ENCODE peak calls at places on chromosomes 16 and 17, in ten cellular contexts. One of them, this sample, is unnamed.

GRCh38 chr16:72598696-72599095 is 426.7 kb upstream of the PMFBP1 start:
- DNase-seq in psoas muscle: no peak
- DNase-seq in OCI-LY7: no peak
- DNase-seq in CD4-positive, alpha-beta T cell: no peak
- DNase-seq in brain microvascular endothelial cell: no peak
- DNase-seq in heart right ventricle: no peak
- DNase-seq in PC-9: no peak
- DNase-seq in RWPE1: no peak
- DNase-seq in IMR-90: no peak
- DNase-seq in pancreas: no peak
- DNase-seq in this sample: no peak

GRCh38 chr16:17037499-17037898 is 433.3 kb downstream of the XYLT1 start:
- DNase-seq in heart right ventricle: no peak
- DNase-seq in psoas muscle: no peak
- DNase-seq in pancreas: no peak
- DNase-seq in IMR-90: no peak
- DNase-seq in RWPE1: no peak
- DNase-seq in CD4-positive, alpha-beta T cell: no peak
- DNase-seq in PC-9: no peak
- DNase-seq in OCI-LY7: no peak
- DNase-seq in brain microvascular endothelial cell: no peak
- DNase-seq in this sample: no peak

GRCh38 chr16:69482410-69482951 is 58.1 kb downstream of the CYB5B start:
- DNase-seq in CD4-positive, alpha-beta T cell: no peak
- DNase-seq in IMR-90: peak
- DNase-seq in heart right ventricle: peak
- DNase-seq in pancreas: peak
- DNase-seq in psoas muscle: peak
- DNase-seq in OCI-LY7: no peak
- DNase-seq in PC-9: no peak
- DNase-seq in RWPE1: no peak
- DNase-seq in brain microvascular endothelial cell: peak
- DNase-seq in this sample: no peak

GRCh38 chr16:69563605-69564580 is 1.9 kb upstream of the NFAT5 start:
- DNase-seq in IMR-90: peak
- DNase-seq in heart right ventricle: no peak
- DNase-seq in RWPE1: peak
- DNase-seq in psoas muscle: no peak
- DNase-seq in CD4-positive, alpha-beta T cell: no peak
- DNase-seq in pancreas: no peak
- DNase-seq in PC-9: peak
- DNase-seq in OCI-LY7: peak
- DNase-seq in brain microvascular endothelial cell: peak
- DNase-seq in this sample: no peak

GRCh38 chr17:58325289-58325726 is 3.3 kb downstream of the TSPOAP1 start:
- DNase-seq in OCI-LY7: peak
- DNase-seq in brain microvascular endothelial cell: no peak
- DNase-seq in CD4-positive, alpha-beta T cell: no peak
- DNase-seq in pancreas: no peak
- DNase-seq in IMR-90: no peak
- DNase-seq in PC-9: no peak
- DNase-seq in psoas muscle: no peak
- DNase-seq in heart right ventricle: no peak
- DNase-seq in RWPE1: no peak
- DNase-seq in this sample: peak

GRCh38 chr16:15529673-15530072 is 95.3 kb downstream of the BMERB1 start:
- DNase-seq in brain microvascular endothelial cell: no peak
- DNase-seq in heart right ventricle: no peak
- DNase-seq in RWPE1: no peak
- DNase-seq in IMR-90: no peak
- DNase-seq in pancreas: no peak
- DNase-seq in CD4-positive, alpha-beta T cell: no peak
- DNase-seq in PC-9: no peak
- DNase-seq in psoas muscle: no peak
- DNase-seq in OCI-LY7: no peak
- DNase-seq in this sample: no peak

GRCh38 chr16:54076006-54076504 is 210.5 kb downstream of the IRX3 start:
- DNase-seq in psoas muscle: no peak
- DNase-seq in IMR-90: no peak
- DNase-seq in brain microvascular endothelial cell: no peak
- DNase-seq in PC-9: no peak
- DNase-seq in heart right ventricle: no peak
- DNase-seq in pancreas: no peak
- DNase-seq in OCI-LY7: no peak
- DNase-seq in CD4-positive, alpha-beta T cell: no peak
- DNase-seq in RWPE1: no peak
- DNase-seq in this sample: no peak

GRCh38 chr17:15112881-15113617 is 152.1 kb downstream of the PMP22 start:
- DNase-seq in brain microvascular endothelial cell: no peak
- DNase-seq in RWPE1: no peak
- DNase-seq in IMR-90: peak
- DNase-seq in heart right ventricle: no peak
- DNase-seq in OCI-LY7: no peak
- DNase-seq in psoas muscle: no peak
- DNase-seq in pancreas: no peak
- DNase-seq in PC-9: no peak
- DNase-seq in CD4-positive, alpha-beta T cell: no peak
- DNase-seq in this sample: no peak

GRCh38 chr16:80899804-80900592 is 95.6 kb upstream of the CDYL2 start:
- DNase-seq in psoas muscle: peak
- DNase-seq in RWPE1: no peak
- DNase-seq in pancreas: peak
- DNase-seq in OCI-LY7: no peak
- DNase-seq in heart right ventricle: peak
- DNase-seq in IMR-90: peak
- DNase-seq in PC-9: no peak
- DNase-seq in CD4-positive, alpha-beta T cell: no peak
- DNase-seq in brain microvascular endothelial cell: peak
- DNase-seq in this sample: no peak

GRCh38 chr16:88600539-88600896 is 30.3 kb downstream of the ZC3H18 start:
- DNase-seq in CD4-positive, alpha-beta T cell: no peak
- DNase-seq in brain microvascular endothelial cell: no peak
- DNase-seq in IMR-90: no peak
- DNase-seq in RWPE1: no peak
- DNase-seq in PC-9: no peak
- DNase-seq in pancreas: no peak
- DNase-seq in heart right ventricle: no peak
- DNase-seq in OCI-LY7: no peak
- DNase-seq in psoas muscle: no peak
- DNase-seq in this sample: no peak

GRCh38 chr16:1723450-1724147 is 17.6 kb downstream of the MAPK8IP3 start:
- DNase-seq in psoas muscle: no peak
- DNase-seq in brain microvascular endothelial cell: peak
- DNase-seq in PC-9: peak
- DNase-seq in CD4-positive, alpha-beta T cell: peak
- DNase-seq in heart right ventricle: no peak
- DNase-seq in IMR-90: peak
- DNase-seq in OCI-LY7: peak
- DNase-seq in RWPE1: no peak
- DNase-seq in pancreas: no peak
- DNase-seq in this sample: peak

GRCh38 chr17:751269-752001 is 629 bp downstream of the GEMIN4 start:
- DNase-seq in heart right ventricle: peak
- DNase-seq in PC-9: peak
- DNase-seq in psoas muscle: peak
- DNase-seq in RWPE1: peak
- DNase-seq in OCI-LY7: peak
- DNase-seq in brain microvascular endothelial cell: peak
- DNase-seq in CD4-positive, alpha-beta T cell: peak
- DNase-seq in pancreas: no peak
- DNase-seq in IMR-90: peak
- DNase-seq in this sample: no peak

GRCh38 chr16:82761236-82761635 is 134.5 kb downstream of the CDH13 start:
- DNase-seq in RWPE1: peak
- DNase-seq in heart right ventricle: peak
- DNase-seq in CD4-positive, alpha-beta T cell: no peak
- DNase-seq in IMR-90: peak
- DNase-seq in pancreas: peak
- DNase-seq in OCI-LY7: no peak
- DNase-seq in PC-9: no peak
- DNase-seq in brain microvascular endothelial cell: peak
- DNase-seq in psoas muscle: peak
- DNase-seq in this sample: no peak

GRCh38 chr17:35981246-35981645 is at the start of gene CCL16:
- DNase-seq in CD4-positive, alpha-beta T cell: no peak
- DNase-seq in pancreas: no peak
- DNase-seq in brain microvascular endothelial cell: no peak
- DNase-seq in IMR-90: no peak
- DNase-seq in RWPE1: no peak
- DNase-seq in OCI-LY7: no peak
- DNase-seq in heart right ventricle: no peak
- DNase-seq in psoas muscle: no peak
- DNase-seq in PC-9: no peak
- DNase-seq in this sample: no peak

GRCh38 chr16:31221357-31222160 is 4.6 kb upstream of the PYDC1 start:
- DNase-seq in PC-9: no peak
- DNase-seq in RWPE1: no peak
- DNase-seq in CD4-positive, alpha-beta T cell: no peak
- DNase-seq in brain microvascular endothelial cell: no peak
- DNase-seq in pancreas: no peak
- DNase-seq in heart right ventricle: no peak
- DNase-seq in psoas muscle: no peak
- DNase-seq in IMR-90: no peak
- DNase-seq in OCI-LY7: no peak
- DNase-seq in this sample: peak

GRCh38 chr16:46836521-46837292 is 5.7 kb upstream of the C16orf87 start:
- DNase-seq in pancreas: no peak
- DNase-seq in OCI-LY7: no peak
- DNase-seq in PC-9: no peak
- DNase-seq in CD4-positive, alpha-beta T cell: no peak
- DNase-seq in psoas muscle: no peak
- DNase-seq in IMR-90: no peak
- DNase-seq in brain microvascular endothelial cell: no peak
- DNase-seq in RWPE1: no peak
- DNase-seq in heart right ventricle: no peak
- DNase-seq in this sample: no peak
- H3K27ac ChIP-seq in pancreas: no peak
- H3K27ac ChIP-seq in OCI-LY7: no peak
- H3K27ac ChIP-seq in PC-9: no peak
- H3K27ac ChIP-seq in CD4-positive, alpha-beta T cell: no peak
- H3K27ac ChIP-seq in psoas muscle: no peak
- H3K27ac ChIP-seq in IMR-90: no peak
- H3K27ac ChIP-seq in brain microvascular endothelial cell: no peak
- H3K27ac ChIP-seq in RWPE1: no peak
- H3K27ac ChIP-seq in heart right ventricle: no peak
- H3K27ac ChIP-seq in this sample: no peak

GRCh38 chr17:77455878-77456234 is 315.1 kb downstream of the SEC14L1 start:
- DNase-seq in OCI-LY7: no peak
- DNase-seq in CD4-positive, alpha-beta T cell: no peak
- DNase-seq in psoas muscle: no peak
- DNase-seq in RWPE1: no peak
- DNase-seq in IMR-90: no peak
- DNase-seq in pancreas: no peak
- DNase-seq in brain microvascular endothelial cell: no peak
- DNase-seq in PC-9: no peak
- DNase-seq in heart right ventricle: no peak
- DNase-seq in this sample: no peak

GRCh38 chr17:77456271-77456950 is 315.6 kb downstream of the SEC14L1 start:
- DNase-seq in OCI-LY7: peak
- DNase-seq in CD4-positive, alpha-beta T cell: no peak
- DNase-seq in brain microvascular endothelial cell: no peak
- DNase-seq in PC-9: no peak
- DNase-seq in pancreas: no peak
- DNase-seq in psoas muscle: no peak
- DNase-seq in heart right ventricle: no peak
- DNase-seq in IMR-90: no peak
- DNase-seq in RWPE1: no peak
- DNase-seq in this sample: no peak

GRCh38 chr17:77455111-77455877 is 314.5 kb downstream of the SEC14L1 start:
- DNase-seq in CD4-positive, alpha-beta T cell: no peak
- DNase-seq in psoas muscle: no peak
- DNase-seq in PC-9: no peak
- DNase-seq in brain microvascular endothelial cell: peak
- DNase-seq in OCI-LY7: peak
- DNase-seq in RWPE1: no peak
- DNase-seq in heart right ventricle: no peak
- DNase-seq in pancreas: no peak
- DNase-seq in IMR-90: peak
- DNase-seq in this sample: no peak

GRCh38 chr17:77453613-77454559 is 313.1 kb downstream of the SEC14L1 start:
- DNase-seq in CD4-positive, alpha-beta T cell: no peak
- DNase-seq in IMR-90: no peak
- DNase-seq in brain microvascular endothelial cell: no peak
- DNase-seq in OCI-LY7: peak
- DNase-seq in pancreas: no peak
- DNase-seq in RWPE1: peak
- DNase-seq in PC-9: no peak
- DNase-seq in heart right ventricle: no peak
- DNase-seq in psoas muscle: no peak
- DNase-seq in this sample: no peak

GRCh38 chr17:77454560-77455095 is 313.9 kb downstream of the SEC14L1 start:
- DNase-seq in OCI-LY7: peak
- DNase-seq in IMR-90: no peak
- DNase-seq in heart right ventricle: no peak
- DNase-seq in brain microvascular endothelial cell: no peak
- DNase-seq in pancreas: no peak
- DNase-seq in psoas muscle: no peak
- DNase-seq in RWPE1: no peak
- DNase-seq in CD4-positive, alpha-beta T cell: no peak
- DNase-seq in PC-9: no peak
- DNase-seq in this sample: no peak
- H3K27ac ChIP-seq in OCI-LY7: peak
- H3K27ac ChIP-seq in IMR-90: no peak
- H3K27ac ChIP-seq in heart right ventricle: peak
- H3K27ac ChIP-seq in brain microvascular endothelial cell: peak
- H3K27ac ChIP-seq in pancreas: peak
- H3K27ac ChIP-seq in psoas muscle: peak
- H3K27ac ChIP-seq in RWPE1: peak
- H3K27ac ChIP-seq in CD4-positive, alpha-beta T cell: peak
- H3K27ac ChIP-seq in PC-9: no peak
- H3K27ac ChIP-seq in this sample: no peak

DNA sequence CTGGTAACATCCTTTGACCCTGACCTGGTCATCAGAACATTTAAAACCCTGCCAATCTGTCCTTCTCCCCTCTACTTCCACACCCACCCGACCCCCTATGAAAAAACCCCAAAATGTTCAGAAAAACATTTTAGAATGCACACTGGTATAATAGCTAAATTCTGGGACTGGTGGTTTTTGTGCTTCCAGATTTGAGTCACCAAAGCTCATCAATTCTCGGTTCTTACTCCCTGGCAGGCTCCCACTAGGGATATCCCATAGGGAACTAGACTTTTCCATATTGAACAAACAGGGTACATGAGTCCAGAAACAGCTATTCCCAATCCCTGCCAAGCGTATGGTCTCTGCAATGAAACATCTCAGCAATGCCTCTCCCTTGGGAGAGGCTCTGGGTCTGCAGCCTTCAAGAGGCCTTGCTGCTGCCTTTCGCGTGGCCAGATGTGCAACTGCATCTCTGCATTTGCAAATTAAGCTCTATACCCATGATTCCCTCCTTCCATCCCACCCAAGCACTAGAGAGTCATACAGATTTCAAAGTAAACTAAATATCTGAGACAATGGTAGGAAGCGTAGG is 67.7 kb downstream of the SMG6 start:
- DNase-seq in PC-9: no peak
- DNase-seq in pancreas: no peak
- DNase-seq in CD4-positive, alpha-beta T cell: no peak
- DNase-seq in OCI-LY7: peak
- DNase-seq in heart right ventricle: peak
- DNase-seq in psoas muscle: peak
- DNase-seq in IMR-90: no peak
- DNase-seq in RWPE1: no peak
- DNase-seq in brain microvascular endothelial cell: no peak
- DNase-seq in this sample: no peak
- H3K27ac ChIP-seq in PC-9: no peak
- H3K27ac ChIP-seq in pancreas: no peak
- H3K27ac ChIP-seq in CD4-positive, alpha-beta T cell: no peak
- H3K27ac ChIP-seq in OCI-LY7: no peak
- H3K27ac ChIP-seq in heart right ventricle: peak
- H3K27ac ChIP-seq in psoas muscle: peak
- H3K27ac ChIP-seq in IMR-90: no peak
- H3K27ac ChIP-seq in RWPE1: no peak
- H3K27ac ChIP-seq in brain microvascular endothelial cell: no peak
- H3K27ac ChIP-seq in this sample: no peak

GRCh38 chr16:56930516-56931252 is 1.3 kb upstream of the HERPUD1 start:
- DNase-seq in IMR-90: no peak
- DNase-seq in OCI-LY7: peak
- DNase-seq in brain microvascular endothelial cell: no peak
- DNase-seq in heart right ventricle: no peak
- DNase-seq in PC-9: no peak
- DNase-seq in CD4-positive, alpha-beta T cell: no peak
- DNase-seq in RWPE1: no peak
- DNase-seq in pancreas: no peak
- DNase-seq in psoas muscle: no peak
- DNase-seq in this sample: no peak
- H3K27ac ChIP-seq in IMR-90: peak
- H3K27ac ChIP-seq in OCI-LY7: peak
- H3K27ac ChIP-seq in brain microvascular endothelial cell: no peak
- H3K27ac ChIP-seq in heart right ventricle: peak
- H3K27ac ChIP-seq in PC-9: no peak
- H3K27ac ChIP-seq in CD4-positive, alpha-beta T cell: no peak
- H3K27ac ChIP-seq in RWPE1: peak
- H3K27ac ChIP-seq in pancreas: peak
- H3K27ac ChIP-seq in psoas muscle: peak
- H3K27ac ChIP-seq in this sample: peak

This sample was measured in caudate nucleus.